ENCODE peak calls at places on chromosomes 12 and 14, in five cellular contexts. J is CD8-positive, alpha-beta T cell; Q is ovary; B is activated B cell treated with CpG ODN at 0.5 μM for 24 hours; T is cardiac muscle cell. C is an unnamed sample.

GRCh38 chr12:17577405-17577804 is 512.6 kb downstream of the RERGL start:
- DNase-seq in J (no peak), Q (no peak), B (no peak), T (no peak), C (no peak)

GRCh38 chr14:93947282-93947681 is 20.1 kb downstream of the FAM181A start:
- DNase-seq in J (no peak), Q (no peak), B (no peak), T (no peak), C (no peak)

GRCh38 chr14:73924337-73924736 is 25.6 kb downstream of the FAM161B start:
- DNase-seq in J (no peak), Q (no peak), B (no peak), T (no peak), C (no peak)

GRCh38 chr12:96383991-96384390 is 16.2 kb downstream of the CDK17 start:
- DNase-seq in J (no peak), Q (no peak), B (no peak), T (peak), C (no peak)

GRCh38 chr12:115103884-115104883 is 420.2 kb upstream of the TBX3 start:
- DNase-seq in J (no peak), Q (no peak), B (no peak), T (peak), C (no peak)

GRCh38 chr12:96263449-96263902 is 69.3 kb downstream of the ELK3 start:
- DNase-seq in J (no peak), Q (no peak), B (no peak), T (peak), C (no peak)

GRCh38 chr14:35366048-35366428 is 38.5 kb downstream of the NFKBIA start:
- DNase-seq in J (no peak), Q (no peak), B (no peak), T (peak), C (no peak)

GRCh38 chr14:95518045-95518751 is 1.7 kb upstream of the SYNE3 start:
- DNase-seq in J (no peak), Q (peak), B (no peak), T (peak), C (no peak)

GRCh38 chr14:61388173-61388975 is 67.0 kb downstream of the PRKCH start:
- DNase-seq in J (peak), Q (no peak), B (no peak), T (peak), C (no peak)

GRCh38 chr12:85206543-85206942 is 73.5 kb upstream of the ALX1 start:
- DNase-seq in J (no peak), Q (no peak), B (no peak), T (no peak), C (no peak)

GRCh38 chr14:75711796-75712211 is 50.8 kb downstream of the TTLL5 start:
- DNase-seq in J (no peak), Q (peak), B (no peak), T (peak), C (no peak)

GRCh38 chr14:28707814-28708213 is 58.8 kb upstream of the FOXG1 start:
- DNase-seq in J (no peak), Q (no peak), B (no peak), T (peak), C (no peak)

GRCh38 chr14:103257211-103257962 is 76.7 kb upstream of the EIF5 start:
- DNase-seq in J (no peak), Q (no peak), B (no peak), T (no peak), C (no peak)

GRCh38 chr12:99984271-99985128 is at the start of gene ANKS1B:
- DNase-seq in J (no peak), Q (peak), B (no peak), T (peak), C (peak)

GRCh38 chr12:108744021-108744897 is 12.9 kb upstream of the CORO1C start:
- DNase-seq in J (no peak), Q (no peak), B (no peak), T (no peak), C (no peak)

GRCh38 chr14:58639842-58640484 is 2.2 kb downstream of the DACT1 start:
- DNase-seq in J (no peak), Q (no peak), B (no peak), T (peak), C (peak)

GRCh38 chr14:50816419-50817047 is 14.4 kb downstream of the NIN start:
- DNase-seq in J (no peak), Q (no peak), B (no peak), T (peak), C (no peak)

GRCh38 chr14:94768141-94768520 is 1.8 kb downstream of the GSC start:
- DNase-seq in J (no peak), Q (no peak), B (no peak), T (no peak), C (no peak)

GRCh38 chr12:124680863-124681778 is 113.7 kb upstream of the NCOR2 start:
- DNase-seq in J (peak), Q (no peak), B (peak), T (peak), C (no peak)
- TF ChIP-seq CTCF in J (no peak), Q (no peak), B (no peak), T (peak), C (no peak)

GRCh38 chr12:125092872-125093680 is 27.8 kb downstream of the AACS start:
- DNase-seq in J (no peak), Q (no peak), B (no peak), T (peak), C (no peak)
- TF ChIP-seq CTCF in J (no peak), Q (no peak), B (no peak), T (no peak), C (no peak)

DNA sequence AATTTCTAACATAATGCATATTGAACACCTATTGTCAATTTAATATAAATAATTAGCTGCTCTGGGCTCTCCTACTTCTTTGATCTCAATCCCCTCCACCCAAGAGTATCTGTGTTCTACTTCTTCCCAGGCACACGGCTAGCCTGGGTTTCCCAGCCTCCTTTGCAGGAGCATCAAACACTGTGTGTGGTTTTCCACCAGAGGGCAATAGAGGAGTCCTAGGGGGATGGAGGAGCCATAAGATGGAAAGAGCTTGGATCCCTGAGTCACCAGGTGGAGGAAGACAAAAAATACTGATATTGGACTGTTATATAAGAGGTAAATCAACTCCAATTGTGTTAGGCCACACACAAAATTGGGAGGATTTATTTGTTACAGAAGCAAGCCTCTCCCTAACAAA is 333.7 kb downstream of the GLT1D1 start:
- DNase-seq in J (no peak), Q (no peak), B (no peak), T (no peak), C (no peak)
- TF ChIP-seq CTCF in J (no peak), Q (no peak), B (no peak), T (no peak), C (no peak)

GRCh38 chr12:14892726-14893442 is 7.2 kb upstream of the MGP start:
- DNase-seq in J (no peak), Q (peak), B (no peak), T (peak), C (no peak)
- TF ChIP-seq CTCF in J (no peak), Q (peak), B (no peak), T (peak), C (no peak)

DNA sequence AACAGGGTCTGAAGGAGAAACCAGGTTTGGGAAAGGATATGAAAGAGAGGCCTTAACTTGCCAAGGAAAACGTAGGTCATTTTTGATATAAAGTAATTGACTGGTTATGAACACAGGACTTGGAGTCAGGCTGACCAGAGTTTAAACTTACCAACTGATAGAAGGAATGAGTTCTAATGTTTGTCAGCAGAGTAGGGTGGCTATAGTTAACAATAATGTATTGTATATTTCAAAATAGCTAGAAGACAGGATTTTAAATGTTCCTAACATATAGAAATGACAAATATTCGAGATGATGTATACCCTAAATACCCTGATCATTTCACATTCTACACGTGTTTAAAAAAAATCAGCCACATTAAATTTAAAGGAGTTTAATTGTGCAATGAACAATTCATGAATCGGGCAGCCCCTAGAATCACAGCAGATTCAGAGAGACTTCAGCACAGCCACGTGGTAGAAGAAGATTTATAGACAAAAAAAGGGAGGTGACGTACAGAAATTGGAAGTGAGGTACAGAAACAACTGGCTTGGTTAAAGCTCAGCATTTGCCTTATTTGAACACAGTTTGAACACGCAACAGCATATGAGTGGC is 52.5 kb upstream of the PLEKHG7 start:
- DNase-seq in J (no peak), Q (no peak), B (no peak), T (no peak), C (no peak)
- TF ChIP-seq CTCF in J (no peak), Q (no peak), B (no peak), T (no peak), C (no peak)

GRCh38 chr12:112527082-112527481 is 108.3 kb downstream of the PTPN11 start:
- DNase-seq in J (no peak), Q (no peak), B (no peak), T (no peak), C (no peak)

GRCh38 chr12:112523856-112524255 is 105.1 kb downstream of the PTPN11 start:
- DNase-seq in J (no peak), Q (no peak), B (no peak), T (no peak), C (no peak)

GRCh38 chr12:112524269-112524668 is 105.5 kb downstream of the PTPN11 start:
- DNase-seq in J (no peak), Q (no peak), B (no peak), T (no peak), C (no peak)

GRCh38 chr12:112525426-112525809 is 106.7 kb downstream of the PTPN11 start:
- DNase-seq in J (no peak), Q (no peak), B (no peak), T (no peak), C (no peak)

DNA sequence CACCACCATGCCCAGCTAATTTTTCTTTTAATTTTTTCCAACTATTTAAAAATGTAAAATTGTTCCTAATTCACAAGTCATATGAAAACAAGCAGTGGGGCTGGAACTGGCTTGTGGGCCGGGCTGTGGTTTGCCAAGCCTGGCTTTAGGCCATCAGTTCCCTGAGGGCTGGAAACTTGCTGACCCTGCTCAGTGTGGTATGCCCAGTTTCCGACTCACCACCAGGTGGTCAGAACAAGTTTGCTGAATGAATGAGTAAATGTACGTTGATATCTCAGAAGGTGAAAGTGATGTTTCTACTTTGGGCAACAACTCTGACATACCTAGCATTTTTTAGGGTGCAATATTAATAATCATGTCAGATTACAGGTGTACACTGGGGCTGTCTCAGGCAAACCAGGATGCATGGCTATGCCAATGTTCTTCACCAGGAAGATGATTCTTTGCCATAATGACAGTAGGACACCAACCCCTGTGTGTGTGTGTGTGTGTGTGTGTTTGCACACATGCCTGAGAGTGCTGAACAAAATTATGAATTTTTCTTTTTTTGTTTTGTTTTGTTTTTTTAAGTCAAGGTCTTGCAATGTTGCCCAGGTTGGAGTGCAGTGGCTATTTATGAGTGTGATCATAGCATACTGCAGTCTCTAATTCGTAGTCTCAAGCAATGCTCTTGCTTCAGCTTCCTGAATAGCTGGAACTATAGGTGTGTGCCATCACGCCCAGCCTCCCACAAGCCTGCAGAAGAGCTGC is 106.1 kb downstream of the PTPN11 start:
- DNase-seq in J (no peak), Q (no peak), B (no peak), T (peak), C (no peak)
- TF ChIP-seq CTCF in J (no peak), Q (no peak), B (no peak), T (peak), C (peak)

GRCh38 chr12:89844539-89844938 is 135.9 kb upstream of the ATP2B1 start:
- DNase-seq in J (no peak), Q (no peak), B (no peak), T (no peak), C (no peak)
- TF ChIP-seq CTCF in J (no peak), Q (no peak), B (no peak), T (no peak), C (no peak)

DNA sequence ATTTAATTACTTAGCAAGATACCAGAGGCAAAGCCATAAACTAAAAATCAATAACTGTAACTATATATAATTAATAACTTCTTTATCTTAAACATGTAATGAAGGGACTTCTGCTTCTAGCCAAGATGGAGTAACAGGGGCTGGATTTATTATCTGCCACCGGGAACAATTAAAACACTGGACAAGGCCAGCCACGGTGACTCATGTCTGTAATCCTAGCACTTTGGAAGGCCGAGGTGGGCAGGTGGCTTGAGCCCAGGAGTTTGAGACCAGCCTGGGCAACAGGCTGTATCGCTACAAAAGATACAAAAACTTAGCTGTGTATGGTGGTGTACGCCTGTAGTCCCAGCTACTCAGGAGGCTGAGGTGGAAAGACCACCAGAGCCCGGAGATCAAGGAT is 113.6 kb downstream of the TAOK3 start:
- DNase-seq in J (no peak), Q (no peak), B (no peak), T (peak), C (no peak)
- TF ChIP-seq CTCF in J (no peak), Q (no peak), B (no peak), T (no peak), C (no peak)

GRCh38 chr14:26403760-26404159 is 194.1 kb downstream of the NOVA1 start:
- DNase-seq in J (no peak), Q (no peak), B (no peak), T (no peak), C (no peak)
- TF ChIP-seq CTCF in J (no peak), Q (no peak), B (no peak), T (no peak), C (no peak)

C was measured in endothelial cell.